ENCODE peak calls at places on chromosomes 13 and 19, in nine cellular contexts. M, D, R, V, W, Q, I, C and G are unnamed samples.

GRCh38 chr13:44439615-44440014 is 66.0 kb downstream of the SERP2 start:
- DNase-seq in M (no peak), D (no peak), R (no peak), V (no peak), W (no peak), Q (no peak), I (no peak), C (no peak), G (no peak)

GRCh38 chr13:101767096-101767495 is 314.6 kb downstream of the ITGBL1 start:
- DNase-seq in M (no peak), D (no peak), R (no peak), V (no peak), W (no peak), Q (no peak), I (no peak), C (no peak), G (no peak)

GRCh38 chr13:41905600-41906254 is 55.2 kb downstream of the VWA8 start:
- DNase-seq in M (peak), D (no peak), R (peak), V (no peak), W (peak), Q (no peak), I (no peak), C (peak), G (no peak)

GRCh38 chr19:1874554-1875185 is 10.6 kb downstream of the ABHD17A start:
- DNase-seq in M (no peak), D (no peak), R (no peak), V (no peak), W (no peak), Q (no peak), I (no peak), C (no peak), G (no peak)

GRCh38 chr19:37362733-37363132 is 8.2 kb upstream of the ZNF527 start:
- DNase-seq in M (no peak), D (no peak), R (no peak), V (no peak), W (peak), Q (peak), I (no peak), C (peak), G (no peak)

GRCh38 chr13:114015608-114016295 is 41.9 kb upstream of the C13orf46 start:
- DNase-seq in M (no peak), D (peak), R (no peak), V (no peak), W (no peak), Q (no peak), I (no peak), C (peak), G (no peak)

GRCh38 chr19:33697766-33698165 is 76.0 kb downstream of the CHST8 start:
- DNase-seq in M (no peak), D (no peak), R (no peak), V (no peak), W (no peak), Q (no peak), I (no peak), C (no peak), G (peak)

GRCh38 chr13:98279473-98280175 is 102.6 kb upstream of the RNF113B start:
- DNase-seq in M (no peak), D (no peak), R (no peak), V (no peak), W (no peak), Q (no peak), I (no peak), C (peak), G (no peak)

GRCh38 chr19:52492201-52492960 is 35.1 kb upstream of the ZNF808 start:
- DNase-seq in M (peak), D (no peak), R (no peak), V (no peak), W (peak), Q (peak), I (no peak), C (no peak), G (no peak)

GRCh38 chr13:52600666-52601065 is 41.6 kb upstream of the HNRNPA1L2 start:
- DNase-seq in M (no peak), D (no peak), R (no peak), V (no peak), W (no peak), Q (no peak), I (no peak), C (no peak), G (no peak)

GRCh38 chr19:2330632-2331284 is 2.3 kb downstream of the SPPL2B start:
- DNase-seq in M (no peak), D (no peak), R (no peak), V (no peak), W (no peak), Q (peak), I (no peak), C (no peak), G (no peak)

GRCh38 chr19:5285311-5285710 is 55.3 kb downstream of the PTPRS start:
- DNase-seq in M (no peak), D (no peak), R (no peak), V (no peak), W (no peak), Q (no peak), I (no peak), C (no peak), G (no peak)

GRCh38 chr13:33206425-33206824 is 79.1 kb downstream of the STARD13 start:
- DNase-seq in M (no peak), D (no peak), R (no peak), V (no peak), W (no peak), Q (no peak), I (no peak), C (peak), G (no peak)

GRCh38 chr13:41608779-41609178 is 151.4 kb downstream of the RGCC start:
- DNase-seq in M (no peak), D (no peak), R (no peak), V (no peak), W (no peak), Q (no peak), I (no peak), C (no peak), G (no peak)

GRCh38 chr13:92843549-92843948 is 383.1 kb upstream of the GPC6 start:
- DNase-seq in M (peak), D (peak), R (no peak), V (no peak), W (no peak), Q (no peak), I (no peak), C (peak), G (no peak)

GRCh38 chr19:11165486-11166030 is 10.0 kb upstream of the SPC24 start:
- DNase-seq in M (no peak), D (no peak), R (no peak), V (no peak), W (no peak), Q (no peak), I (no peak), C (no peak), G (no peak)

GRCh38 chr19:8610041-8610927 is at the start of gene ADAMTS10:
- DNase-seq in M (no peak), D (no peak), R (no peak), V (peak), W (peak), Q (peak), I (peak), C (no peak), G (no peak)

GRCh38 chr13:43072394-43072793 is 49.0 kb downstream of the DNAJC15 start:
- DNase-seq in M (no peak), D (no peak), R (no peak), V (peak), W (no peak), Q (no peak), I (no peak), C (no peak), G (no peak)

GRCh38 chr19:756232-756631 is 5.3 kb downstream of the MISP start:
- DNase-seq in M (no peak), D (no peak), R (no peak), V (no peak), W (no peak), Q (peak), I (no peak), C (peak), G (no peak)

GRCh38 chr19:49595819-49596404 is 4.9 kb downstream of the PRR12 start:
- DNase-seq in M (no peak), D (no peak), R (no peak), V (no peak), W (no peak), Q (no peak), I (no peak), C (no peak), G (no peak)

GRCh38 chr13:27660511-27660910 is 38.8 kb downstream of the POLR1D start:
- DNase-seq in M (no peak), D (no peak), R (no peak), V (no peak), W (no peak), Q (no peak), I (no peak), C (no peak), G (no peak)

GRCh38 chr13:113791761-113792160 is 32.7 kb downstream of the TMEM255B start:
- DNase-seq in M (no peak), D (no peak), R (no peak), V (no peak), W (no peak), Q (no peak), I (no peak), C (no peak), G (peak)

GRCh38 chr13:63107163-63107935 is 1691.7 kb upstream of the PCDH20 start:
- DNase-seq in M (no peak), D (peak), R (no peak), V (no peak), W (no peak), Q (no peak), I (no peak), C (peak), G (no peak)

GRCh38 chr19:8128551-8128950 is 20.8 kb downstream of the FBN3 start:
- DNase-seq in M (no peak), D (no peak), R (no peak), V (no peak), W (no peak), Q (no peak), I (no peak), C (no peak), G (no peak)

GRCh38 chr13:74920361-74920760 is 561.6 kb downstream of the TBC1D4 start:
- DNase-seq in M (no peak), D (no peak), R (no peak), V (no peak), W (no peak), Q (no peak), I (no peak), C (no peak), G (no peak)

GRCh38 chr19:51338563-51339312 is 3.2 kb downstream of the VSIG10L start:
- DNase-seq in M (no peak), D (peak), R (peak), V (peak), W (peak), Q (peak), I (peak), C (peak), G (peak)

GRCh38 chr13:33194820-33195692 is 90.5 kb downstream of the STARD13 start:
- DNase-seq in M (no peak), D (peak), R (peak), V (no peak), W (no peak), Q (no peak), I (no peak), C (peak), G (no peak)

GRCh38 chr13:61413572-61413971 is 2.1 kb downstream of the PCDH20 start:
- DNase-seq in M (no peak), D (no peak), R (no peak), V (no peak), W (peak), Q (peak), I (no peak), C (no peak), G (no peak)